ENCODE peak calls at places on chromosomes 2 and 18, in four cellular contexts. One of them, this sample, is unnamed.

GRCh38 chr2:233341296-233341695 is 13.0 kb upstream of the DGKD start:
- DNase-seq in HepG2: no peak
- DNase-seq in GM12878: no peak
- DNase-seq in H1: no peak
- DNase-seq in this sample: no peak

GRCh38 chr2:140508756-140509155 is 1622.1 kb downstream of the LRP1B start:
- DNase-seq in HepG2: no peak
- DNase-seq in GM12878: no peak
- DNase-seq in H1: no peak
- DNase-seq in this sample: no peak

GRCh38 chr18:79684283-79684631 is 4.7 kb downstream of the CTDP1 start:
- DNase-seq in HepG2: no peak
- DNase-seq in GM12878: no peak
- DNase-seq in H1: no peak
- DNase-seq in this sample: no peak

GRCh38 chr2:44254023-44254422 is 21.3 kb upstream of the SLC3A1 start:
- DNase-seq in HepG2: no peak
- DNase-seq in GM12878: no peak
- DNase-seq in H1: no peak
- DNase-seq in this sample: no peak

GRCh38 chr2:61179701-61180639 is 18.0 kb downstream of the C2orf74 start:
- DNase-seq in HepG2: no peak
- DNase-seq in GM12878: no peak
- DNase-seq in H1: no peak
- DNase-seq in this sample: peak; percentile 42

GRCh38 chr18:11224166-11224565 is 74.8 kb upstream of the PIEZO2 start:
- DNase-seq in HepG2: no peak
- DNase-seq in GM12878: no peak
- DNase-seq in H1: no peak
- DNase-seq in this sample: no peak

GRCh38 chr2:42046819-42047487 is 868 bp upstream of the PKDCC start:
- DNase-seq in HepG2: peak; percentile 58
- DNase-seq in GM12878: no peak
- DNase-seq in H1: peak; percentile 70
- DNase-seq in this sample: peak; percentile 63

GRCh38 chr2:185970148-185970852 is 231.7 kb downstream of the FSIP2 start:
- DNase-seq in HepG2: peak; percentile 65
- DNase-seq in GM12878: no peak
- DNase-seq in H1: no peak
- DNase-seq in this sample: no peak

GRCh38 chr2:158321264-158321663 is 135.3 kb downstream of the CCDC148 start:
- DNase-seq in HepG2: no peak
- DNase-seq in GM12878: no peak
- DNase-seq in H1: no peak
- DNase-seq in this sample: no peak

GRCh38 chr2:460861-461260 is 173.0 kb upstream of the ALKAL2 start:
- DNase-seq in HepG2: no peak
- DNase-seq in GM12878: no peak
- DNase-seq in H1: no peak
- DNase-seq in this sample: no peak

GRCh38 chr2:167758292-167758691 is 489.1 kb downstream of the STK39 start:
- DNase-seq in HepG2: no peak
- DNase-seq in GM12878: no peak
- DNase-seq in H1: no peak
- DNase-seq in this sample: no peak

GRCh38 chr2:124024491-124025348 is at the start of gene CNTNAP5:
- DNase-seq in HepG2: no peak
- DNase-seq in GM12878: no peak
- DNase-seq in H1: peak; percentile 93
- DNase-seq in this sample: peak; percentile 89

GRCh38 chr2:29923110-29923721 is 1.8 kb upstream of the ALK start:
- DNase-seq in HepG2: peak; percentile 68
- DNase-seq in GM12878: no peak
- DNase-seq in H1: peak; percentile 58
- DNase-seq in this sample: peak; percentile 71

GRCh38 chr18:74286106-74286856 is 5.5 kb downstream of the CYB5A start:
- DNase-seq in HepG2: no peak
- DNase-seq in GM12878: no peak
- DNase-seq in H1: no peak
- DNase-seq in this sample: no peak

GRCh38 chr18:74283646-74284045 is 8.1 kb downstream of the CYB5A start:
- DNase-seq in HepG2: no peak
- DNase-seq in GM12878: no peak
- DNase-seq in H1: no peak
- DNase-seq in this sample: no peak

GRCh38 chr18:74283255-74283554 is 8.6 kb downstream of the CYB5A start:
- DNase-seq in HepG2: no peak
- DNase-seq in GM12878: no peak
- DNase-seq in H1: no peak
- DNase-seq in this sample: no peak

GRCh38 chr18:74282359-74283254 is 9.2 kb downstream of the CYB5A start:
- DNase-seq in HepG2: peak; percentile 44
- DNase-seq in GM12878: no peak
- DNase-seq in H1: no peak
- DNase-seq in this sample: no peak

DNA sequence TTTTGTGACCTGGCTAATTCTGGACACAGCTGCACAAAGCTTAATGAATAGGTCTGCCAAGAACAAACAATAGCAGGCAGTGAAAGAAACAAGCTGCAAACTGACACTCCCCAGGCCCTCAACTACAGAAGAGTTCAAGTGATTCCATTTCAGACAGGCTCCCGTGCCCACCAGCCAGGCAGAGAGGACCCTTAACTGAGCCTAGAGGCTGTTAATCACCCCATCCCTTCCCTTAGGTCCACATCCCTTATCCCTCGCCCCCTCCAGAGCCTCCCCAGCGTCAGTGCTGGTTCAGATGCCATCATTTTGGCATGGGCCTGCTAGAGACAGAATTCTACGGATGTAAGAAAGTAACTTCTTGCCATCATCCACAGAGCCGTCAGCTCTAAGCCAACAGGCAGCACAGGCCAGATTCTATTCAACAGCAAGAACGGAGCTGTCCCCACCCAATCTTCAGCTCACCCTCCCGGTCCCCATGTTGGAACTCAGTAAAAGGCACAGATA is 7.2 kb downstream of the CYB5A start:
- DNase-seq in HepG2: no peak
- DNase-seq in GM12878: no peak
- DNase-seq in H1: no peak
- DNase-seq in this sample: peak; percentile 39
- TF ChIP-seq TCF12 in HepG2: no peak
- TF ChIP-seq TCF12 in GM12878: no peak
- TF ChIP-seq TCF12 in H1: no peak
- TF ChIP-seq TCF12 in this sample: no peak

DNA sequence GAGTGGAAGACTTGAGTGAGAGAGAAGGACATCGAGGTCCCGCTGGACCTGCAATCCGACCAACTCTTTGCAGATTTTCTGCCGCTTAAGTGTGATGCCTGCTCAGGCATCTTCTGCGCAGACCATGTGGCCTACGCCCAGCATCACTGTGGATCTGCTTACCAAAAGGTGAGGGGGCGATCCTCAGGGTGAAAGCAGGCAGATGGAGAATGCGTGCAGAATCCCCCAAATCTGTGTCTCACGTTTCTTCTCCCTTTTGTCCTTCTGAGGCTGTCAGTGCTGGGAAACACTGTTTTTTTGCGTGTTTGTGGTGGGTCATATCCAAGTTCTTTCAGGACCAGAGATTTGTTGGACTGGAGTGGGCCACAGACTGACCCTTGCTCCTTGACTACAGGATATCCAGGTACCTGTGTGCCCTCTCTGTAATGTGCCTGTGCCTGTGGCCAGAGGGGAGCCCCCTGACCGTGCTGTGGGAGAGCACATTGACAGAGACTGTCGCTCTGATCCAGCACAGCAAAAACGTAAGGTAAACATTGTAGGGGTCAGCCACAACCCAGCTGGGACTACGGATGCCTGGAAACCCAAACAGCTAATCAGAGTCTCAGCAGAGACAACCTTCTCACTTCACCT is 787 bp downstream of the ZFAND2B start:
- DNase-seq in HepG2: no peak
- DNase-seq in GM12878: no peak
- DNase-seq in H1: no peak
- DNase-seq in this sample: no peak
- TF ChIP-seq TCF12 in HepG2: no peak
- TF ChIP-seq TCF12 in GM12878: no peak
- TF ChIP-seq TCF12 in H1: no peak
- TF ChIP-seq TCF12 in this sample: no peak

DNA sequence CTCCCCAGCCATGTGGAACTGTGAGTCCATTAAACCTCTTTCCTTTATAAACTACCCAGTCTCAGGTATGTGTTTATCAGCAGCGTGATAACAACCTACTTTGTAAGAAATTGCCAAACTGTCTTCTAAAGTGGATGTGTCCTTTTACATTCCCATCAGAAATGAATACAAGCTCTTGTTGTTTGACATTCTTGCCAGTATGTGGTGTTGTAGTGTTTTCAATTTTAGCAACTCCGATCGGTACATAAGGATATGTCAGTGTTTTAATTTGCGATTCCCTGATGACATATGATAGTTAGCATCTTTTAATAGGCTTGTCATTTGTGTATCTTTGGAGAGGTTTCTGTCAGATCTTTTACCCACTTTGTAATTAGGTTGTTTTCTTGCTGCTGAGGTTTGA is 1156.3 kb upstream of the CRIM1 start:
- DNase-seq in HepG2: no peak
- DNase-seq in GM12878: no peak
- DNase-seq in H1: no peak
- DNase-seq in this sample: no peak
- TF ChIP-seq TCF12 in HepG2: no peak
- TF ChIP-seq TCF12 in GM12878: no peak
- TF ChIP-seq TCF12 in H1: no peak
- TF ChIP-seq TCF12 in this sample: no peak

GRCh38 chr2:145026456-145027072 is 506.6 kb upstream of the ZEB2 start:
- DNase-seq in HepG2: no peak
- DNase-seq in GM12878: no peak
- DNase-seq in H1: no peak
- DNase-seq in this sample: no peak

GRCh38 chr2:145028055-145028630 is 508.2 kb upstream of the ZEB2 start:
- DNase-seq in HepG2: no peak
- DNase-seq in GM12878: no peak
- DNase-seq in H1: no peak
- DNase-seq in this sample: no peak

GRCh38 chr2:145025382-145025781 is 505.5 kb upstream of the ZEB2 start:
- DNase-seq in HepG2: no peak
- DNase-seq in GM12878: no peak
- DNase-seq in H1: no peak
- DNase-seq in this sample: no peak

GRCh38 chr2:145029885-145030284 is 510.0 kb upstream of the ZEB2 start:
- DNase-seq in HepG2: no peak
- DNase-seq in GM12878: no peak
- DNase-seq in H1: no peak
- DNase-seq in this sample: no peak

GRCh38 chr2:145027073-145027459 is 507.1 kb upstream of the ZEB2 start:
- DNase-seq in HepG2: no peak
- DNase-seq in GM12878: no peak
- DNase-seq in H1: no peak
- DNase-seq in this sample: no peak
- TF ChIP-seq TCF12 in HepG2: no peak
- TF ChIP-seq TCF12 in GM12878: no peak
- TF ChIP-seq TCF12 in H1: no peak
- TF ChIP-seq TCF12 in this sample: peak; percentile 3

This sample was measured in SK-N-SH.